ENCODE peak calls at places on chromosomes 1 and 21, in six cellular contexts. P is cardiac muscle cell; R is stimulated activated CD4-positive, alpha-beta T cell treated with anti-CD3 and anti-CD28 coated beads, TNF-alpha, amount 100 ng/mL, for 24 hours; N is foreskin fibroblast; M is T follicular helper cell; U is NCI-H1417. Y is an unnamed sample.

GRCh38 chr1:180157576-180158057 is 2.9 kb downstream of the QSOX1 start:
- DNase-seq in P (no peak), R (no peak), U (no peak), N (no peak), M (no peak), Y (no peak)

GRCh38 chr1:41013812-41014211 is 7.7 kb downstream of the SLFNL1 start:
- DNase-seq in P (peak; percentile 21), R (no peak), M (no peak), U (no peak), N (no peak), Y (no peak)

GRCh38 chr1:229432905-229433304 is 989 bp downstream of the ACTA1 start:
- DNase-seq in N (no peak), P (no peak), M (no peak), R (no peak), U (no peak), Y (no peak)

GRCh38 chr1:54543729-54544496 is 4.1 kb upstream of the ACOT11 start:
- DNase-seq in R (no peak), P (peak; percentile 43), N (peak; percentile 61), U (peak; percentile 7), M (no peak), Y (peak; percentile 37)

GRCh38 chr21:40173833-40174232 is 306.6 kb downstream of the PCP4 start:
- DNase-seq in U (no peak), N (no peak), P (no peak), M (no peak), R (no peak), Y (no peak)

GRCh38 chr1:176051902-176052518 is 155.1 kb downstream of the COP1 start:
- DNase-seq in P (peak; percentile 21), U (no peak), M (no peak), N (no peak), R (no peak), Y (no peak)

GRCh38 chr1:39828734-39829133 is 40.1 kb upstream of the BMP8B start:
- DNase-seq in N (no peak), P (no peak), U (no peak), M (no peak), R (no peak), Y (no peak)

GRCh38 chr1:170790651-170791071 is 126.7 kb downstream of the PRRX1 start:
- DNase-seq in U (no peak), M (no peak), N (peak; percentile 67), P (no peak), R (no peak), Y (no peak)

GRCh38 chr1:31421404-31422040 is 8.5 kb downstream of the SERINC2 start:
- DNase-seq in M (no peak), R (no peak), U (no peak), P (peak; percentile 49), N (no peak), Y (peak; percentile 76)

GRCh38 chr1:46587072-46587471 is 17.0 kb downstream of the MKNK1 start:
- DNase-seq in R (no peak), M (no peak), N (no peak), P (no peak), U (no peak), Y (no peak)

GRCh38 chr1:85818371-85818770 is 110.1 kb upstream of the ZNHIT6 start:
- DNase-seq in P (no peak), U (no peak), R (no peak), M (no peak), N (peak; percentile 68), Y (no peak)

GRCh38 chr1:29391362-29391880 is 155.1 kb downstream of the PTPRU start:
- DNase-seq in R (no peak), P (no peak), M (no peak), U (no peak), N (no peak), Y (no peak)

GRCh38 chr1:201349091-201349490 is 28.4 kb downstream of the TNNT2 start:
- DNase-seq in N (no peak), R (no peak), P (no peak), U (no peak), M (no peak), Y (no peak)

GRCh38 chr1:43432907-43433306 is 20.8 kb downstream of the HYI start:
- DNase-seq in M (no peak), R (no peak), U (no peak), P (no peak), N (no peak), Y (no peak)

GRCh38 chr1:115215703-115216521 is 122.1 kb downstream of the NGF start:
- DNase-seq in R (no peak), M (no peak), U (no peak), N (no peak), P (no peak), Y (no peak)

GRCh38 chr21:39314155-39315027 is 959 bp upstream of the BRWD1 start:
- DNase-seq in P (peak; percentile 73), M (peak; percentile 24), U (peak; percentile 64), N (peak; percentile 71), R (peak; percentile 6), Y (peak; percentile 80)

GRCh38 chr1:177780096-177780700 is 189.7 kb downstream of the SEC16B start:
- DNase-seq in R (no peak), N (peak; percentile 33), P (peak; percentile 82), M (no peak), U (peak; percentile 81), Y (peak; percentile 80)

GRCh38 chr1:12087797-12088314 is 24.8 kb downstream of the TNFRSF8 start:
- DNase-seq in R (no peak), M (no peak), U (no peak), N (no peak), P (peak; percentile 32), Y (no peak)

Y was measured in Karpas-422.